ENCODE peak calls at places on chromosome 15, in six cellular contexts. O, F, Q, Z, E and A are unnamed samples. For H3K4me1 and H3K79me2, the result is how much of the 10 kb centered on the place peaks cover.

GRCh38 chr15:63505842-63506222 is 1.4 kb downstream of the USP3 start:
- DNase-seq in E (no peak), O (no peak), Z (no peak), Q (no peak), F (no peak), A (no peak)

GRCh38 chr15:48622227-48622626 is 23.3 kb downstream of the FBN1 start:
- DNase-seq in Z (no peak), Q (no peak), O (peak), F (no peak), E (no peak), A (no peak)

GRCh38 chr15:46329876-46330275 is 695.0 kb downstream of the SQOR start:
- DNase-seq in E (no peak), Q (no peak), Z (no peak), O (no peak), F (no peak), A (no peak)

GRCh38 chr15:35723120-35723707 is 177.2 kb upstream of the DPH6 start:
- DNase-seq in Z (no peak), F (no peak), Q (no peak), E (no peak), O (no peak), A (no peak)

GRCh38 chr15:25852696-25853524 is 10.2 kb downstream of the ATP10A start:
- DNase-seq in E (no peak), Z (no peak), F (no peak), Q (no peak), O (no peak), A (peak)

GRCh38 chr15:58221591-58222241 is 83.5 kb downstream of the AQP9 start:
- DNase-seq in Z (no peak), F (peak), Q (peak), E (peak), O (peak), A (peak)

GRCh38 chr15:67559158-67559557 is 16.7 kb downstream of the MAP2K5 start:
- DNase-seq in F (no peak), Z (no peak), E (no peak), O (no peak), Q (no peak), A (no peak)

GRCh38 chr15:28123408-28124023 is 24.4 kb upstream of the OCA2 start:
- DNase-seq in F (peak), Q (peak), O (peak), Z (peak), E (peak), A (peak)

GRCh38 chr15:59751552-59752413 is 62.7 kb upstream of the BNIP2 start:
- DNase-seq in Q (no peak), F (peak), O (peak), E (no peak), Z (no peak), A (peak)

GRCh38 chr15:28930011-28930410 is 44.2 kb downstream of the APBA2 start:
- DNase-seq in Z (no peak), F (no peak), O (no peak), E (no peak), Q (no peak), A (no peak)

GRCh38 chr15:31268108-31268501 is 58.5 kb upstream of the KLF13 start:
- DNase-seq in E (no peak), Z (no peak), Q (no peak), O (no peak), F (no peak), A (peak)

GRCh38 chr15:98616397-98616796 is 31.9 kb upstream of the IGF1R start:
- DNase-seq in Q (no peak), Z (no peak), O (no peak), E (no peak), F (no peak), A (no peak)

GRCh38 chr15:75687486-75688277 is 25.0 kb downstream of the CSPG4 start:
- DNase-seq in F (no peak), Z (no peak), O (no peak), E (no peak), Q (no peak), A (no peak)

GRCh38 chr15:81492303-81492702 is 118.3 kb upstream of the TMC3 start:
- DNase-seq in E (no peak), Q (peak), F (no peak), Z (no peak), O (peak), A (no peak)

GRCh38 chr15:91950054-91950453 is 96.5 kb downstream of the SLCO3A1 start:
- DNase-seq in E (no peak), O (no peak), Q (no peak), Z (no peak), F (no peak), A (no peak)

GRCh38 chr15:91409430-91409829 is 309.4 kb downstream of the SV2B start:
- DNase-seq in O (no peak), Q (no peak), F (no peak), E (no peak), Z (no peak), A (no peak)

GRCh38 chr15:60077581-60078359 is 73.7 kb downstream of the FOXB1 start:
- DNase-seq in Z (no peak), F (peak), O (no peak), E (no peak), Q (no peak), A (no peak)

GRCh38 chr15:25670025-25670554 is 193.0 kb downstream of the ATP10A start:
- DNase-seq in F (peak), O (peak), Q (no peak), E (peak), Z (peak), A (no peak)

GRCh38 chr15:40160689-40161688 is at the start of gene BUB1B:
- DNase-seq in E (peak), F (peak), O (peak), Q (peak), Z (peak), A (peak)

GRCh38 chr15:28096720-28097431 is 2.2 kb downstream of the OCA2 start:
- DNase-seq in Z (peak), O (peak), E (no peak), F (peak), Q (no peak), A (no peak)

GRCh38 chr15:70195808-70196304 is 98.1 kb upstream of the TLE3 start:
- DNase-seq in Q (peak), E (peak), F (no peak), O (peak), Z (peak), A (no peak)

GRCh38 chr15:62742409-62743171 is 300.0 kb upstream of the TPM1 start:
- DNase-seq in O (peak), Z (peak), E (peak), Q (peak), F (peak), A (peak)

DNA sequence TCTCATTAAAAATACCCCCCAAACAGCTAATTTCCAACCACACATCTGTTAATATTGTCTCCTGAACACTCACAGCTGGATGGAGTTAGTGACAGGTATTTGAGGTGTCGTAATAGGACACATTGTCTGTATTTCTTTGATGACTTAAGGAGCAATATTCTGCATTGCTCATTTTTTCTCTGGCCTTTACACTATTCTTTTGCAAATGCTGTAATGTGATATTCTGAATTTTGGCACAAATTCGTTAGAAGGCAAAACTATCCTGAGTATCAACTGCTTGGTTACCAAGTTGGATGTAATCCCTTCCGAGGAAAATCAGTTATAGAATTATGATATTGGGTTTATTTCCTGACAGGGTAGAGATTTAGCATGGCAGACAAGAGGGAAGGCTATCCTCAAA is 1030.2 kb downstream of the MCTP2 start:
- DNase-seq in O (no peak), Z (no peak), Q (no peak), F (no peak), E (no peak), A (no peak)
- H3K4me1 ChIP-seq in O (half or more), Z (under half), Q (under half), F (under half), E (under half), A (under half)

GRCh38 chr15:88377509-88377908 is 89.7 kb downstream of the MRPL46 start:
- DNase-seq in Z (no peak), E (no peak), O (no peak), F (no peak), Q (no peak), A (no peak)

GRCh38 chr15:88383354-88383753 is 83.8 kb downstream of the MRPL46 start:
- DNase-seq in F (no peak), O (no peak), E (no peak), Z (no peak), Q (no peak), A (no peak)

GRCh38 chr15:88378259-88378658 is 88.9 kb downstream of the MRPL46 start:
- DNase-seq in O (peak), F (no peak), E (no peak), Z (no peak), Q (no peak), A (no peak)

GRCh38 chr15:88385078-88385700 is 82.0 kb downstream of the MRPL46 start:
- DNase-seq in Z (no peak), O (peak), F (no peak), E (no peak), Q (peak), A (no peak)

DNA sequence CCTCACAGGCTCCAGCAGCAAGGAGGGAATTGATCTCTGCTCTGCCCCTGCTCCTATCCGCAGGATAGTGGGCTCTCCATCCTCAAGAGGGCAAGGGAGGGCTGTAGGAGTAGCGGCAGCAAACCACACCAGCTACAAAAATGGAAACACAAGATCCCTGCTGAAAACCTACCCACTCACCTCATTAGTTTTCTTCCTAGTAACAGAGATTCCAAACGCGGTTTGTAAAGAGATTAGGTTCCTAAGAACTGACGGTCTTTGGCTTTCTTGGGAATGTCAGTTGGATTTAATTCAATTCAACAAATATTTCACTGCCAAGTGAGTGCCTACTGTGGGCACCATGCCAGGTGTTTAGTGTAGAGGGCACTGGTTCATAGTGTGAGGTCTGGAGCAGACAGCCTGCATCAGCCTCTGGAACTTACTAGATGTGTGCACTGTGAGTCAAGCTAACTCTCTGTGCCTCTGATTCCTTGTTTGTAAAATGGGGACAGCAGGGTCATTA is 84.7 kb downstream of the MRPL46 start:
- DNase-seq in Q (peak), Z (peak), O (peak), E (peak), F (no peak), A (no peak)
- TF ChIP-seq EZH2phosphoT487 in Q (no peak), Z (no peak), O (no peak), E (no peak), F (no peak), A (no peak)

DNA sequence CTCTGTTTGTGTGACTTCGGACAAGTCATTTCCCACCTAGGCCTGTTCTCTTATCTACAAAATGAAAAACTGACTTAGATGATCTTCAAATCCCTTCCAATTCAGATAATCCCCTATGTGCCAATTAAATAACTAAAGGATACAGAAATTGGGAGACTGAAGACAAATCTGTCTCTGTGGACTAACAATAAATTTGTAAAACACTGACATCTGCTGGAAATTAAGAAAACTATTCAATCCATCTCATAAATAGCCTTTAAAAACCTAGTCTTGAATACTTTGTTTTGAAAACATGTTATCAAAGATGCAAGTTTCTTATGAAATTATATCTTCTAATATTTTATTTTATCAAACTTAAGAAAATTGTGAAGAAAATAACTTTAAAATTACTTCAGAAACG is 38.3 kb downstream of the MTHFS start:
- DNase-seq in F (no peak), Q (peak), E (no peak), O (peak), Z (no peak), A (no peak)
- H3K79me2 ChIP-seq in F (under half), Q (under half), E (under half), O (under half), Z (under half), A (under half)

DNA sequence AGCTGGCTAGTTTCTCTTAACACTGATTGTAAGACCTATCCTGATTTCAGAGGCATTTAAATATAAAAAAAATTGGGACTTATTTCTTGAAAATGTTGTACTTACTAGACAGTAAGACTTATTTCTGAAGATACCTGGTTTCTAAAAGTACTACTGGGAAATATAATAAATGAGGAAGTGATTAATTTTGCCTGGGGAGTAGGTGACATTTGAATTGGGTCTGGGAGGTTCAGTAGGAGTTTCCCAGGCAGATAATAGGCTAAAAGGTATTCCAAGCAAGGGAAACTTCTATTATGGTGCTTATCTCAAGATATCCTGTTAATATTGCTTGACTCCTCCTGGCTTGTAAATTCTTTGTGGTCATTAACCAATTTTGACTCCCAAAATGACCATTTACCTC is 6.5 kb upstream of the IQGAP1 start:
- DNase-seq in E (no peak), F (no peak), Z (no peak), O (no peak), Q (no peak), A (no peak)
- H3K4me1 ChIP-seq in E (under half), F (under half), Z (under half), O (under half), Q (under half), A (under half)

GRCh38 chr15:68583321-68583720 is 4.5 kb downstream of the CORO2B start:
- DNase-seq in Z (no peak), O (no peak), Q (no peak), E (no peak), F (no peak), A (no peak)
- TF ChIP-seq EZH2phosphoT487 in Z (no peak), O (no peak), Q (no peak), E (no peak), F (no peak), A (no peak)

GRCh38 chr15:100930306-100930848 is 11.2 kb downstream of the LRRK1 start:
- DNase-seq in Z (no peak), E (no peak), Q (no peak), O (no peak), F (no peak), A (peak)
- H3K79me2 ChIP-seq in Z (under half), E (under half), Q (under half), O (under half), F (under half), A (half or more)

GRCh38 chr15:73942751-73943270 is 16.5 kb downstream of the LOXL1 start:
- DNase-seq in Z (no peak), F (no peak), Q (no peak), O (no peak), E (no peak), A (no peak)
- H3K4me1 ChIP-seq in Z (under half), F (under half), Q (half or more), O (under half), E (half or more), A (under half)

GRCh38 chr15:78010112-78010511 is 67.4 kb downstream of the TBC1D2B start:
- DNase-seq in Q (no peak), E (no peak), O (no peak), F (no peak), Z (no peak), A (no peak)

GRCh38 chr15:78006567-78007205 is 70.8 kb downstream of the TBC1D2B start:
- DNase-seq in O (no peak), E (no peak), Z (no peak), Q (no peak), F (no peak), A (no peak)

GRCh38 chr15:78007211-78007956 is 70.1 kb downstream of the TBC1D2B start:
- DNase-seq in O (no peak), Q (no peak), E (no peak), Z (no peak), F (no peak), A (no peak)

GRCh38 chr15:78004919-78005634 is 72.4 kb downstream of the TBC1D2B start:
- DNase-seq in Q (peak), O (peak), F (no peak), E (peak), Z (peak), A (no peak)

GRCh38 chr15:78007965-78008886 is 69.3 kb downstream of the TBC1D2B start:
- DNase-seq in O (peak), F (no peak), E (no peak), Q (peak), Z (no peak), A (no peak)
- TF ChIP-seq EZH2phosphoT487 in O (no peak), F (no peak), E (no peak), Q (no peak), Z (no peak), A (no peak)